ENCODE peak calls at places on chromosomes 16 and 17, in eight cellular contexts. One of them, this sample, is unnamed.

GRCh38 chr17:17676752-17677151 is 4.5 kb upstream of the RAI1 start:
- DNase-seq in HEK293T: no peak
- DNase-seq in posterior cingulate gyrus: no peak
- DNase-seq in NCI-H748 treated with DMSO at 0.1 percent for 48 hours: no peak
- DNase-seq in NCI-H1436: no peak
- DNase-seq in tibial nerve: no peak
- DNase-seq in RWPE1: no peak
- DNase-seq in astrocyte: no peak
- DNase-seq in this sample: no peak

GRCh38 chr16:72481419-72481818 is 309.5 kb upstream of the PMFBP1 start:
- DNase-seq in HEK293T: no peak
- DNase-seq in posterior cingulate gyrus: no peak
- DNase-seq in NCI-H748 treated with DMSO at 0.1 percent for 48 hours: no peak
- DNase-seq in NCI-H1436: no peak
- DNase-seq in tibial nerve: no peak
- DNase-seq in RWPE1: no peak
- DNase-seq in astrocyte: no peak
- DNase-seq in this sample: no peak

GRCh38 chr16:20175358-20175757 is 101.7 kb upstream of the GPR139 start:
- DNase-seq in HEK293T: no peak
- DNase-seq in posterior cingulate gyrus: no peak
- DNase-seq in NCI-H748 treated with DMSO at 0.1 percent for 48 hours: no peak
- DNase-seq in NCI-H1436: no peak
- DNase-seq in tibial nerve: no peak
- DNase-seq in RWPE1: no peak
- DNase-seq in astrocyte: no peak
- DNase-seq in this sample: no peak

GRCh38 chr17:41919165-41919817 is 540 bp upstream of the ACLY start:
- DNase-seq in HEK293T: no peak
- DNase-seq in posterior cingulate gyrus: no peak
- DNase-seq in NCI-H748 treated with DMSO at 0.1 percent for 48 hours: peak
- DNase-seq in NCI-H1436: no peak
- DNase-seq in tibial nerve: peak
- DNase-seq in RWPE1: peak
- DNase-seq in astrocyte: no peak
- DNase-seq in this sample: no peak

GRCh38 chr16:3611145-3611977 is at the start of gene SLX4:
- DNase-seq in HEK293T: peak
- DNase-seq in posterior cingulate gyrus: peak
- DNase-seq in NCI-H748 treated with DMSO at 0.1 percent for 48 hours: peak
- DNase-seq in NCI-H1436: peak
- DNase-seq in tibial nerve: peak
- DNase-seq in RWPE1: peak
- DNase-seq in astrocyte: peak
- DNase-seq in this sample: peak

GRCh38 chr16:14629612-14629918 is 495 bp downstream of the PARN start:
- DNase-seq in HEK293T: peak
- DNase-seq in posterior cingulate gyrus: no peak
- DNase-seq in NCI-H748 treated with DMSO at 0.1 percent for 48 hours: no peak
- DNase-seq in NCI-H1436: no peak
- DNase-seq in tibial nerve: no peak
- DNase-seq in RWPE1: peak
- DNase-seq in astrocyte: no peak
- DNase-seq in this sample: no peak

GRCh38 chr17:21286771-21287702 is 2.5 kb downstream of the MAP2K3 start:
- DNase-seq in HEK293T: no peak
- DNase-seq in posterior cingulate gyrus: no peak
- DNase-seq in NCI-H748 treated with DMSO at 0.1 percent for 48 hours: no peak
- DNase-seq in NCI-H1436: no peak
- DNase-seq in tibial nerve: no peak
- DNase-seq in RWPE1: peak
- DNase-seq in astrocyte: no peak
- DNase-seq in this sample: no peak

GRCh38 chr16:58084635-58085034 is 44.5 kb downstream of the CFAP20 start:
- DNase-seq in HEK293T: no peak
- DNase-seq in posterior cingulate gyrus: no peak
- DNase-seq in NCI-H748 treated with DMSO at 0.1 percent for 48 hours: no peak
- DNase-seq in NCI-H1436: no peak
- DNase-seq in tibial nerve: no peak
- DNase-seq in RWPE1: no peak
- DNase-seq in astrocyte: no peak
- DNase-seq in this sample: no peak

GRCh38 chr17:36849871-36850348 is 87.4 kb upstream of the LHX1 start:
- DNase-seq in HEK293T: peak
- DNase-seq in posterior cingulate gyrus: no peak
- DNase-seq in NCI-H748 treated with DMSO at 0.1 percent for 48 hours: no peak
- DNase-seq in NCI-H1436: no peak
- DNase-seq in tibial nerve: no peak
- DNase-seq in RWPE1: peak
- DNase-seq in astrocyte: peak
- DNase-seq in this sample: no peak

This sample was measured in psoas muscle.